ENCODE peak calls at places on chromosomes 7 and 10, in nine cellular contexts. X is OCI-LY7, S is right atrium auricular region, Z is neural progenitor cell, T is neural crest cell, Q is heart left ventricle, O is PC-3, I is GM12864, G is WTC11. A is an unnamed sample.

GRCh38 chr7:121394709-121395140 is 1.4 kb downstream of the FAM3C start:
- DNase-seq in X (no peak), S (no peak), Z (no peak), T (no peak), Q (no peak), O (no peak), I (no peak), G (no peak), A (no peak)

GRCh38 chr10:6346621-6347020 is 143.9 kb downstream of the PFKFB3 start:
- DNase-seq in X (no peak), S (no peak), Z (no peak), T (no peak), Q (no peak), O (no peak), I (no peak), G (no peak), A (no peak)

GRCh38 chr7:133770863-133771492 is 356.2 kb upstream of the LRGUK start:
- DNase-seq in X (no peak), S (no peak), Z (no peak), T (no peak), Q (no peak), O (peak; percentile 60), I (no peak), G (no peak), A (no peak)

GRCh38 chr10:132368881-132369635 is 27.9 kb upstream of the PWWP2B start:
- DNase-seq in X (no peak), S (no peak), Z (no peak), T (no peak), Q (peak; percentile 14), O (no peak), I (no peak), G (no peak), A (no peak)

GRCh38 chr7:135731131-135731530 is 3.1 kb upstream of the SLC13A4 start:
- DNase-seq in X (no peak), S (no peak), Z (no peak), T (no peak), Q (no peak), O (no peak), I (no peak), G (no peak), A (no peak)

GRCh38 chr10:52632591-52632990 is 140.0 kb downstream of the MBL2 start:
- DNase-seq in X (no peak), S (no peak), Z (peak; percentile 23), T (no peak), Q (no peak), O (peak; percentile 74), I (no peak), G (no peak), A (no peak)

GRCh38 chr10:14474656-14475055 is 143.9 kb upstream of the FRMD4A start:
- DNase-seq in X (no peak), S (no peak), Z (no peak), T (no peak), Q (no peak), O (no peak), I (no peak), G (no peak), A (no peak)

GRCh38 chr7:133530682-133531081 is 277.8 kb downstream of the EXOC4 start:
- DNase-seq in X (no peak), S (no peak), Z (no peak), T (no peak), Q (no peak), O (no peak), I (no peak), G (no peak), A (no peak)

GRCh38 chr7:65976659-65977196 is 5.3 kb downstream of the GUSB start:
- DNase-seq in X (no peak), S (no peak), Z (no peak), T (no peak), Q (no peak), O (no peak), I (no peak), G (no peak), A (no peak)

GRCh38 chr10:33402748-33403147 is 68.3 kb upstream of the NRP1 start:
- DNase-seq in X (no peak), S (no peak), Z (no peak), T (no peak), Q (no peak), O (no peak), I (no peak), G (no peak), A (no peak)

GRCh38 chr7:68321776-68322496 is 1276.3 kb upstream of the AUTS2 start:
- DNase-seq in X (no peak), S (no peak), Z (no peak), T (no peak), Q (no peak), O (no peak), I (no peak), G (no peak), A (no peak)

GRCh38 chr7:134548877-134549276 is at the start of gene AKR1B15:
- DNase-seq in X (no peak), S (no peak), Z (no peak), T (no peak), Q (no peak), O (peak; percentile 68), I (peak; percentile 59), G (no peak), A (no peak)

GRCh38 chr7:115707236-115707635 is 323.3 kb downstream of the TFEC start:
- DNase-seq in X (peak; percentile 13), S (no peak), Z (peak; percentile 24), T (no peak), Q (no peak), O (peak; percentile 63), I (no peak), G (peak; percentile 20), A (no peak)

GRCh38 chr7:34652784-34653183 is 5.2 kb upstream of the NPSR1 start:
- DNase-seq in X (no peak), S (no peak), Z (no peak), T (no peak), Q (no peak), O (peak; percentile 34), I (no peak), G (no peak), A (no peak)

GRCh38 chr10:34821587-34822585 is 6.8 kb upstream of the PARD3 start:
- DNase-seq in X (no peak), S (no peak), Z (no peak), T (no peak), Q (no peak), O (peak; percentile 92), I (no peak), G (no peak), A (no peak)

GRCh38 chr10:34826221-34826620 is 11.1 kb upstream of the PARD3 start:
- DNase-seq in X (no peak), S (no peak), Z (no peak), T (no peak), Q (no peak), O (no peak), I (no peak), G (peak; percentile 23), A (no peak)

GRCh38 chr10:34827087-34827766 is 12.1 kb upstream of the PARD3 start:
- DNase-seq in X (no peak), S (no peak), Z (no peak), T (no peak), Q (no peak), O (no peak), I (no peak), G (no peak), A (no peak)

GRCh38 chr10:34825433-34825832 is 10.3 kb upstream of the PARD3 start:
- DNase-seq in X (no peak), S (no peak), Z (no peak), T (no peak), Q (no peak), O (no peak), I (no peak), G (no peak), A (no peak)

GRCh38 chr10:34824870-34825269 is 9.8 kb upstream of the PARD3 start:
- DNase-seq in X (no peak), S (no peak), Z (peak; percentile 39), T (no peak), Q (no peak), O (peak; percentile 42), I (no peak), G (peak; percentile 38), A (no peak)
- TF ChIP-seq CTCF in X (no peak), S (no peak), Z (peak; percentile 25), T (no peak), Q (peak; percentile 12), O (peak; percentile 74), I (no peak), G (no peak), A (no peak)

GRCh38 chr7:503046-503574 is 16.5 kb downstream of the PDGFA start:
- DNase-seq in X (no peak), S (no peak), Z (no peak), T (no peak), Q (no peak), O (no peak), I (no peak), G (no peak), A (no peak)
- TF ChIP-seq CTCF in X (no peak), S (no peak), Z (no peak), T (no peak), Q (no peak), O (no peak), I (no peak), G (no peak), A (no peak)

GRCh38 chr7:132154248-132154647 is 422.0 kb downstream of the PLXNA4 start:
- DNase-seq in X (no peak), S (no peak), Z (no peak), T (no peak), Q (no peak), O (peak; percentile 8), I (no peak), G (no peak), A (no peak)
- TF ChIP-seq CTCF in X (peak; percentile 20), S (no peak), Z (no peak), T (no peak), Q (no peak), O (peak; percentile 50), I (no peak), G (no peak), A (no peak)

GRCh38 chr7:27133409-27134157 is 3.0 kb upstream of the HOXA4 start:
- DNase-seq in X (no peak), S (no peak), Z (no peak), T (no peak), Q (no peak), O (no peak), I (no peak), G (no peak), A (no peak)

GRCh38 chr7:27132978-27133377 is 2.4 kb upstream of the HOXA4 start:
- DNase-seq in X (no peak), S (no peak), Z (no peak), T (no peak), Q (no peak), O (no peak), I (no peak), G (no peak), A (no peak)

GRCh38 chr7:27132214-27132613 is 1.7 kb upstream of the HOXA4 start:
- DNase-seq in X (no peak), S (no peak), Z (no peak), T (no peak), Q (no peak), O (no peak), I (no peak), G (no peak), A (no peak)

GRCh38 chr7:27131390-27131819 is 848 bp upstream of the HOXA4 start:
- DNase-seq in X (no peak), S (no peak), Z (no peak), T (no peak), Q (no peak), O (no peak), I (no peak), G (no peak), A (no peak)

DNA sequence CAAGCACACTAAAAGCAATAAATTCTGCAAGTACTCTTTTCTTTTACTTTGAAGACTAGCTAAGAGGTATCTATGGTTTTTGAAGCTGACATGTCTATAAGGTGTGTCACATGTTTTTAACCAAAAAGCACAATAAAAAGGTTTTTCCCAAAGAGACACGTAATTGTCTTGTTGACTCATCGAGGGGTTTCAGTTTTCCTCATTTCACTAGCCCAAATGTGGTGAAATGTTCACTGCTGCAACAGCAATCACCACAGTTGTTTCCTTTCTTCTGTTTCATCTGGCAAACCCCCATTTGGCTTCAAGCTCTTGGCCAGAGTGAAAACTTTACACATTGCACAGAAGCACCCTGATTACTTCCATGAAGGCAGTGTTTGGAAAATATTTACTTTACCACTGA is 3.8 kb upstream of the HOXA4 start:
- DNase-seq in X (no peak), S (no peak), Z (no peak), T (no peak), Q (no peak), O (peak; percentile 89), I (no peak), G (no peak), A (no peak)
- TF ChIP-seq CTCF in X (no peak), S (no peak), Z (no peak), T (no peak), Q (no peak), O (no peak), I (no peak), G (no peak), A (no peak)

A was measured in type B pancreatic cell.